ENCODE peak calls at places on chromosomes 7 and 10, in five cellular contexts. One of them, this sample, is unnamed.

GRCh38 chr7:132002343-132002968 is 446.0 kb upstream of the PODXL start:
- DNase-seq in colonic mucosa: no peak
- DNase-seq in Caco-2: no peak
- DNase-seq in heart right ventricle: no peak
- DNase-seq in psoas muscle: no peak
- DNase-seq in this sample: no peak

GRCh38 chr10:101938316-101939272 is 95.0 kb upstream of the KCNIP2 start:
- DNase-seq in heart right ventricle: no peak
- DNase-seq in colonic mucosa: no peak
- DNase-seq in psoas muscle: no peak
- DNase-seq in Caco-2: no peak
- DNase-seq in this sample: no peak

GRCh38 chr7:99126921-99127553 is 16.9 kb downstream of the SMURF1 start:
- DNase-seq in Caco-2: no peak
- DNase-seq in psoas muscle: no peak
- DNase-seq in colonic mucosa: no peak
- DNase-seq in heart right ventricle: no peak
- DNase-seq in this sample: no peak

GRCh38 chr10:26524161-26524831 is 86.2 kb downstream of the APBB1IP start:
- DNase-seq in Caco-2: peak
- DNase-seq in heart right ventricle: no peak
- DNase-seq in colonic mucosa: no peak
- DNase-seq in psoas muscle: no peak
- DNase-seq in this sample: no peak

GRCh38 chr7:31203551-31203950 is 137.0 kb downstream of the NEUROD6 start:
- DNase-seq in psoas muscle: no peak
- DNase-seq in heart right ventricle: no peak
- DNase-seq in colonic mucosa: no peak
- DNase-seq in Caco-2: no peak
- DNase-seq in this sample: no peak

GRCh38 chr7:141864765-141865447 is 23.6 kb upstream of the PRSS37 start:
- DNase-seq in psoas muscle: no peak
- DNase-seq in heart right ventricle: no peak
- DNase-seq in colonic mucosa: no peak
- DNase-seq in Caco-2: no peak
- DNase-seq in this sample: peak

GRCh38 chr10:103645141-103646054 is 151.9 kb downstream of the NEURL1 start:
- DNase-seq in Caco-2: peak
- DNase-seq in psoas muscle: peak
- DNase-seq in heart right ventricle: peak
- DNase-seq in colonic mucosa: no peak
- DNase-seq in this sample: no peak

GRCh38 chr7:99562832-99563231 is 4.4 kb downstream of the ZNF655 start:
- DNase-seq in colonic mucosa: peak
- DNase-seq in Caco-2: peak
- DNase-seq in heart right ventricle: no peak
- DNase-seq in psoas muscle: no peak
- DNase-seq in this sample: peak

DNA sequence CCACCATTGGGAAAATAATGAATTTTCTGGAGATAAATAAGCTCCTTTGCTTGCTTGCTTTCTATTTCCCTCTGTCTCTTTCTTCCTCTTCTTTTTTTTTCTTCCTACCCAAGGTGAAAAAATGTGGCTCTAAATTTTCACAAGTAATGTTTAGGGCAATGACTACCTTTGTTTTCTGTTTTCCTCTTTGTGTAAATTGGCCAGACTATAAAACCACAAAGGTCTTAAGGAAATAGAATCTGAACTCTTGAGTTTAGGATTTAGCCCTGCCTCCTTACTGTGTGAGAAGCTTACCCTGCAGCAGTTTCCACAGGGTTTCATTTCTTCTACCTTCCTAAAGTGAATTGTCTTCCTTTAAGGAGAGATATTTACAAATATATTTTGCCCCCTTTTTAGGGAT is 330.4 kb downstream of the ARL4A start:
- DNase-seq in colonic mucosa: no peak
- DNase-seq in Caco-2: peak
- DNase-seq in psoas muscle: no peak
- DNase-seq in heart right ventricle: no peak
- DNase-seq in this sample: peak
- H3K4me3 ChIP-seq in colonic mucosa: no peak
- H3K4me3 ChIP-seq in Caco-2: peak
- H3K4me3 ChIP-seq in psoas muscle: no peak
- H3K4me3 ChIP-seq in heart right ventricle: no peak
- H3K4me3 ChIP-seq in this sample: no peak

DNA sequence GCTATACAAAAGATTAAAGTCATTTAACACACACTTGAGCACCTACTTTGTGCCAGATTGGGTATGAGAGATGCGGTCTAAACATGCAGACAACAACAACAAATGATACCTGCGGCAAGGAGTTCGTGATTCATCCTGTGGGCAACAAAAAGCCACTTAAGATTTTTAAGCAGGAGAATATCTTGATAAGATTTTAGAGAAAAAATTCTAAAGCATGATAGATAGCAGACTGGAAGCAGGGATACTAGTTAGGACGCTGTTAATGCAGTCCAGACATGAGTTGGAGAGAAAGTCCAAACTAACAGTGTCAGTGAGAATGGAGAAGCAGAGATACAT is 1.6 kb upstream of the KBTBD2 start:
- DNase-seq in colonic mucosa: no peak
- DNase-seq in psoas muscle: no peak
- DNase-seq in heart right ventricle: no peak
- DNase-seq in Caco-2: no peak
- DNase-seq in this sample: no peak
- H3K4me3 ChIP-seq in colonic mucosa: no peak
- H3K4me3 ChIP-seq in psoas muscle: peak
- H3K4me3 ChIP-seq in heart right ventricle: no peak
- H3K4me3 ChIP-seq in Caco-2: peak
- H3K4me3 ChIP-seq in this sample: no peak

GRCh38 chr10:78248651-78249464 is 215.2 kb downstream of the RPS24 start:
- DNase-seq in psoas muscle: peak
- DNase-seq in colonic mucosa: peak
- DNase-seq in Caco-2: no peak
- DNase-seq in heart right ventricle: no peak
- DNase-seq in this sample: no peak
- H3K4me3 ChIP-seq in psoas muscle: no peak
- H3K4me3 ChIP-seq in colonic mucosa: no peak
- H3K4me3 ChIP-seq in Caco-2: no peak
- H3K4me3 ChIP-seq in heart right ventricle: no peak
- H3K4me3 ChIP-seq in this sample: no peak

GRCh38 chr7:102150266-102150665 is 136.4 kb upstream of the SH2B2 start:
- DNase-seq in colonic mucosa: no peak
- DNase-seq in Caco-2: no peak
- DNase-seq in psoas muscle: no peak
- DNase-seq in heart right ventricle: no peak
- DNase-seq in this sample: no peak
- H3K4me3 ChIP-seq in colonic mucosa: no peak
- H3K4me3 ChIP-seq in Caco-2: no peak
- H3K4me3 ChIP-seq in psoas muscle: no peak
- H3K4me3 ChIP-seq in heart right ventricle: no peak
- H3K4me3 ChIP-seq in this sample: no peak

DNA sequence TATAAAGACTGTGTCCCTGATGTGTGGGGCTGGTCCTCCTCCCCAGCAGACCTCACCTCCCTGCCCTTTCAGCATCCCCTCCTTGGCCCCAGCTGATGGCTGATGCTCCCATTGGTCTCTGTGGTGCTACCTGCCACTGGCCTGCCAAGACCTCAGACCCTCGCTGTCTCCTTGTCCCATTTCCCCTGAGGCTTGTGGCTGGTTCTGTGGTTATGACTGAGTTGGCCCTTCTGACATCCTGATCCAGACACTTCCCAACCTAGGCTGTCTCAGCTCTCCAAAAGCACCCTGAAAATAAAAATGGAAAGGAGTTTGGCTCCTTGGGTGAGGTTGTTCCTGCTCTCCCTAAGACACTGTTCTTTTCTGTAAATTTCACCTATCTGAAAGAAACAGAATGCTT is 214.2 kb downstream of the RPS24 start:
- DNase-seq in heart right ventricle: no peak
- DNase-seq in psoas muscle: no peak
- DNase-seq in colonic mucosa: no peak
- DNase-seq in Caco-2: no peak
- DNase-seq in this sample: no peak
- H3K4me3 ChIP-seq in heart right ventricle: no peak
- H3K4me3 ChIP-seq in psoas muscle: no peak
- H3K4me3 ChIP-seq in colonic mucosa: no peak
- H3K4me3 ChIP-seq in Caco-2: no peak
- H3K4me3 ChIP-seq in this sample: no peak

This sample was measured in small intestine.